ENCODE peak calls at places on chromosomes 1 and 21, in ten cellular contexts. C is GM13976; K is A549; A is H54; R is GDM1; Z is activated T-cell treated with anti-CD3 and anti-CD28 coated beads for 1 hour; Q is cardiac muscle cell; X is DMS53; U is activated effector memory CD4-positive, alpha-beta T cell treated with anti-CD3 and anti-CD28 coated beads, Interleukin-2, amount 50 U/mL, for 16 hours; S is NCI-H1105. P is an unnamed sample.

GRCh38 chr1:101284622-101285218 is 47.9 kb downstream of the S1PR1 start:
- DNase-seq in C (no peak), K (no peak), A (no peak), R (no peak), Z (no peak), Q (no peak), X (no peak), U (no peak), S (no peak), P (no peak)

GRCh38 chr1:232621050-232621449 is 8.9 kb downstream of the SIPA1L2 start:
- DNase-seq in C (no peak), K (no peak), A (no peak), R (no peak), Z (no peak), Q (no peak), X (no peak), U (no peak), S (no peak), P (peak)

GRCh38 chr1:3504151-3504822 is 49.8 kb downstream of the ARHGEF16 start:
- DNase-seq in C (no peak), K (peak), A (peak), R (no peak), Z (no peak), Q (no peak), X (peak), U (no peak), S (no peak), P (peak)

GRCh38 chr1:21607549-21608529 is 61.3 kb downstream of the RAP1GAP start:
- DNase-seq in C (peak), K (peak), A (peak), R (no peak), Z (peak), Q (peak), X (peak), U (peak), S (no peak), P (no peak)

GRCh38 chr1:32939655-32940371 is 24.8 kb downstream of the RNF19B start:
- DNase-seq in C (no peak), K (no peak), A (no peak), R (no peak), Z (no peak), Q (no peak), X (no peak), U (no peak), S (no peak), P (peak)

GRCh38 chr1:177281901-177282300 is 111.1 kb downstream of the BRINP2 start:
- DNase-seq in C (no peak), K (no peak), A (no peak), R (no peak), Z (no peak), Q (no peak), X (no peak), U (no peak), S (no peak), P (peak)

GRCh38 chr1:31951276-31951675 is 13.1 kb upstream of the PTP4A2 start:
- DNase-seq in C (no peak), K (no peak), A (no peak), R (no peak), Z (no peak), Q (no peak), X (no peak), U (no peak), S (no peak), P (no peak)

GRCh38 chr1:55479970-55480369 is 264.8 kb upstream of the USP24 start:
- DNase-seq in C (no peak), K (no peak), A (no peak), R (no peak), Z (no peak), Q (no peak), X (no peak), U (no peak), S (no peak), P (no peak)

GRCh38 chr1:19309123-19309813 is 2.7 kb downstream of the AKR7A2 start:
- DNase-seq in C (no peak), K (no peak), A (peak), R (no peak), Z (no peak), Q (no peak), X (peak), U (peak), S (no peak), P (no peak)

GRCh38 chr1:60622486-60622885 is 459.9 kb upstream of the NFIA start:
- DNase-seq in C (no peak), K (no peak), A (no peak), R (no peak), Z (no peak), Q (no peak), X (no peak), U (no peak), S (no peak), P (no peak)

GRCh38 chr1:110556471-110556807 is 37.5 kb upstream of the KCNA10 start:
- DNase-seq in C (peak), K (no peak), A (no peak), R (no peak), Z (no peak), Q (no peak), X (no peak), U (no peak), S (no peak), P (peak)

GRCh38 chr1:25148673-25149300 is 83.5 kb downstream of the SYF2 start:
- DNase-seq in C (peak), K (no peak), A (no peak), R (peak), Z (no peak), Q (no peak), X (peak), U (no peak), S (no peak), P (no peak)

GRCh38 chr1:39182804-39183203 is 21.7 kb upstream of the MACF1 start:
- DNase-seq in C (no peak), K (no peak), A (no peak), R (no peak), Z (no peak), Q (no peak), X (no peak), U (no peak), S (no peak), P (no peak)

GRCh38 chr1:66652556-66652955 is 99.7 kb upstream of the DYNLT5 start:
- DNase-seq in C (no peak), K (no peak), A (no peak), R (no peak), Z (no peak), Q (no peak), X (no peak), U (no peak), S (no peak), P (no peak)

GRCh38 chr1:45954401-45954847 is 151.0 kb downstream of the MAST2 start:
- DNase-seq in C (no peak), K (peak), A (no peak), R (no peak), Z (no peak), Q (no peak), X (peak), U (no peak), S (no peak), P (no peak)

GRCh38 chr1:40915581-40915980 is 53.4 kb upstream of the CITED4 start:
- DNase-seq in C (no peak), K (no peak), A (no peak), R (no peak), Z (no peak), Q (no peak), X (no peak), U (peak), S (no peak), P (no peak)

GRCh38 chr1:183096351-183096750 is 73.1 kb downstream of the LAMC1 start:
- DNase-seq in C (no peak), K (no peak), A (no peak), R (no peak), Z (no peak), Q (no peak), X (no peak), U (no peak), S (no peak), P (no peak)

GRCh38 chr1:219847215-219847855 is 81.0 kb downstream of the SLC30A10 start:
- DNase-seq in C (no peak), K (no peak), A (no peak), R (no peak), Z (no peak), Q (no peak), X (peak), U (no peak), S (no peak), P (no peak)

GRCh38 chr1:21267191-21268077 is 22.8 kb downstream of the ECE1 start:
- DNase-seq in C (no peak), K (no peak), A (no peak), R (no peak), Z (no peak), Q (no peak), X (no peak), U (no peak), S (no peak), P (no peak)

GRCh38 chr1:92356956-92357355 is 58.1 kb downstream of the RPAP2 start:
- DNase-seq in C (no peak), K (no peak), A (no peak), R (no peak), Z (no peak), Q (no peak), X (no peak), U (no peak), S (no peak), P (no peak)

GRCh38 chr21:42401164-42401563 is 2.5 kb upstream of the UBASH3A start:
- DNase-seq in C (no peak), K (no peak), A (no peak), R (no peak), Z (no peak), Q (no peak), X (no peak), U (peak), S (no peak), P (no peak)

GRCh38 chr21:43611598-43612369 is 47.5 kb downstream of the HSF2BP start:
- DNase-seq in C (peak), K (peak), A (peak), R (no peak), Z (no peak), Q (peak), X (peak), U (no peak), S (no peak), P (peak)

GRCh38 chr1:172813330-172813729 is 154.4 kb downstream of the FASLG start:
- DNase-seq in C (no peak), K (no peak), A (no peak), R (no peak), Z (no peak), Q (no peak), X (no peak), U (no peak), S (no peak), P (no peak)

GRCh38 chr1:94883688-94884087 is 43.2 kb downstream of the CNN3 start:
- DNase-seq in C (no peak), K (no peak), A (no peak), R (no peak), Z (no peak), Q (no peak), X (no peak), U (no peak), S (no peak), P (no peak)

GRCh38 chr1:36864182-36865079 is 169.9 kb downstream of the GRIK3 start:
- DNase-seq in C (peak), K (no peak), A (no peak), R (no peak), Z (no peak), Q (no peak), X (no peak), U (no peak), S (peak), P (no peak)

GRCh38 chr1:243230914-243231313 is 24.2 kb downstream of the CEP170 start:
- DNase-seq in C (no peak), K (peak), A (no peak), R (no peak), Z (no peak), Q (peak), X (peak), U (no peak), S (no peak), P (no peak)

GRCh38 chr1:94579876-94580294 is 38.3 kb upstream of the F3 start:
- DNase-seq in C (no peak), K (peak), A (peak), R (no peak), Z (no peak), Q (no peak), X (peak), U (no peak), S (no peak), P (no peak)

GRCh38 chr21:39037807-39038405 is 145.3 kb downstream of the PSMG1 start:
- DNase-seq in C (no peak), K (no peak), A (peak), R (no peak), Z (no peak), Q (no peak), X (no peak), U (no peak), S (no peak), P (no peak)

GRCh38 chr1:222009105-222009730 is 267.3 kb upstream of the DUSP10 start:
- DNase-seq in C (peak), K (peak), A (no peak), R (no peak), Z (no peak), Q (peak), X (peak), U (no peak), S (no peak), P (no peak)

GRCh38 chr1:84632975-84633427 is 57.3 kb downstream of the SSX2IP start:
- DNase-seq in C (no peak), K (peak), A (peak), R (no peak), Z (no peak), Q (no peak), X (peak), U (no peak), S (no peak), P (no peak)

GRCh38 chr1:150564051-150564991 is 15.1 kb downstream of the MCL1 start:
- DNase-seq in C (no peak), K (no peak), A (no peak), R (no peak), Z (no peak), Q (no peak), X (peak), U (no peak), S (no peak), P (no peak)

GRCh38 chr1:31295874-31296485 is 608 bp downstream of the SNRNP40 start:
- DNase-seq in C (peak), K (no peak), A (no peak), R (no peak), Z (no peak), Q (no peak), X (no peak), U (no peak), S (no peak), P (no peak)

GRCh38 chr1:62978056-62978455 is 194.1 kb downstream of the ATG4C start:
- DNase-seq in C (no peak), K (no peak), A (no peak), R (no peak), Z (no peak), Q (no peak), X (no peak), U (no peak), S (no peak), P (no peak)

GRCh38 chr1:112625696-112626095 is 6.1 kb downstream of the CAPZA1 start:
- DNase-seq in C (no peak), K (no peak), A (no peak), R (no peak), Z (no peak), Q (peak), X (no peak), U (no peak), S (no peak), P (no peak)

GRCh38 chr1:85584923-85585322 is 4.4 kb downstream of the CCN1 start:
- DNase-seq in C (no peak), K (no peak), A (no peak), R (no peak), Z (no peak), Q (no peak), X (no peak), U (no peak), S (no peak), P (no peak)

GRCh38 chr1:53047737-53048344 is 14.2 kb upstream of the PODN start:
- DNase-seq in C (no peak), K (no peak), A (peak), R (no peak), Z (no peak), Q (peak), X (peak), U (no peak), S (no peak), P (no peak)

P was measured in midbrain.